ENCODE peak calls at places on chromosomes 12 and 14, in six cellular contexts. B is K562, E is T follicular helper cell, C is endothelial cell of umbilical vein, D is AML-193, J is cerebellar nuclear complex. Z is an unnamed sample.

GRCh38 chr12:130632582-130633174 is 83.4 kb downstream of the RIMBP2 start:
- DNase-seq in B (no peak), E (no peak), C (no peak), D (no peak), J (no peak), Z (no peak)

GRCh38 chr12:31944299-31944698 is 14.9 kb upstream of the RESF1 start:
- DNase-seq in B (no peak), E (no peak), C (no peak), D (no peak), J (no peak), Z (no peak)

GRCh38 chr12:109720152-109720855 is 6.7 kb downstream of the FAM222A start:
- DNase-seq in B (no peak), E (no peak), C (no peak), D (no peak), J (no peak), Z (no peak)

GRCh38 chr14:103472939-103473338 is 49.7 kb downstream of the CKB start:
- DNase-seq in B (no peak), E (no peak), C (no peak), D (no peak), J (no peak), Z (no peak)

GRCh38 chr12:13101854-13102375 is 1.6 kb downstream of the GSG1 start:
- DNase-seq in B (no peak), E (no peak), C (peak), D (peak), J (no peak), Z (peak)

GRCh38 chr14:61188936-61189808 is 92.0 kb downstream of the TMEM30B start:
- DNase-seq in B (peak), E (no peak), C (peak), D (no peak), J (no peak), Z (peak)

GRCh38 chr12:18332173-18332572 is 70.9 kb downstream of the PIK3C2G start:
- DNase-seq in B (no peak), E (no peak), C (no peak), D (no peak), J (no peak), Z (no peak)

GRCh38 chr12:125229878-125230530 is 164.8 kb downstream of the AACS start:
- DNase-seq in B (no peak), E (no peak), C (no peak), D (no peak), J (no peak), Z (no peak)

GRCh38 chr14:101503431-101504095 is 57.7 kb upstream of the DIO3 start:
- DNase-seq in B (no peak), E (no peak), C (no peak), D (no peak), J (no peak), Z (no peak)

GRCh38 chr12:7345232-7345631 is 41.4 kb downstream of the ACSM4 start:
- DNase-seq in B (no peak), E (no peak), C (no peak), D (peak), J (no peak), Z (no peak)

GRCh38 chr14:66638688-66639087 is 130.7 kb downstream of the GPHN start:
- DNase-seq in B (no peak), E (no peak), C (peak), D (no peak), J (no peak), Z (peak)

GRCh38 chr12:32811686-32812392 is 56.1 kb upstream of the YARS2 start:
- DNase-seq in B (no peak), E (no peak), C (no peak), D (no peak), J (no peak), Z (no peak)

GRCh38 chr14:104086661-104087461 is 1.4 kb downstream of the ASPG start:
- DNase-seq in B (no peak), E (no peak), C (no peak), D (no peak), J (no peak), Z (no peak)

GRCh38 chr12:59911516-59911915 is 315.7 kb downstream of the SLC16A7 start:
- DNase-seq in B (no peak), E (no peak), C (no peak), D (no peak), J (no peak), Z (no peak)

GRCh38 chr12:119328111-119328510 is 6.4 kb upstream of the CCDC60 start:
- DNase-seq in B (peak), E (no peak), C (no peak), D (no peak), J (no peak), Z (peak)

GRCh38 chr12:98397323-98398105 is 117.9 kb upstream of the TMPO start:
- DNase-seq in B (peak), E (peak), C (peak), D (peak), J (peak), Z (peak)

GRCh38 chr12:110244829-110245228 is 36.2 kb upstream of the ATP2A2 start:
- DNase-seq in B (no peak), E (no peak), C (no peak), D (no peak), J (no peak), Z (no peak)

GRCh38 chr12:29238822-29239291 is 89.8 kb downstream of the FAR2 start:
- DNase-seq in B (no peak), E (no peak), C (peak), D (no peak), J (no peak), Z (no peak)

GRCh38 chr12:108363565-108363964 is 24.5 kb upstream of the CMKLR1 start:
- DNase-seq in B (no peak), E (no peak), C (no peak), D (no peak), J (no peak), Z (no peak)

GRCh38 chr12:121114019-121114639 is 18.5 kb upstream of the P2RX7 start:
- DNase-seq in B (no peak), E (no peak), C (no peak), D (no peak), J (no peak), Z (no peak)

GRCh38 chr14:21382095-21382494 is 1.7 kb downstream of the SUPT16H start:
- DNase-seq in B (no peak), E (no peak), C (no peak), D (no peak), J (no peak), Z (no peak)

GRCh38 chr12:61282790-61283575 is 977.2 kb upstream of the USP15 start:
- DNase-seq in B (no peak), E (no peak), C (no peak), D (no peak), J (no peak), Z (no peak)

GRCh38 chr14:105393151-105393550 is 5.2 kb upstream of the TEX22 start:
- DNase-seq in B (no peak), E (no peak), C (no peak), D (no peak), J (no peak), Z (no peak)

GRCh38 chr14:52875707-52876106 is 75.1 kb downstream of the FERMT2 start:
- DNase-seq in B (no peak), E (no peak), C (no peak), D (no peak), J (no peak), Z (no peak)

GRCh38 chr14:55699131-55700057 is 119.4 kb downstream of the KTN1 start:
- DNase-seq in B (no peak), E (no peak), C (peak), D (no peak), J (peak), Z (peak)

GRCh38 chr14:49497725-49498348 is 88.3 kb downstream of the RPS29 start:
- DNase-seq in B (peak), E (no peak), C (peak), D (peak), J (no peak), Z (peak)

GRCh38 chr12:63792333-63792732 is 12.6 kb downstream of the RXYLT1 start:
- DNase-seq in B (no peak), E (no peak), C (no peak), D (no peak), J (no peak), Z (no peak)

GRCh38 chr14:103741876-103742275 is 26.3 kb downstream of the ZFYVE21 start:
- DNase-seq in B (no peak), E (no peak), C (no peak), D (no peak), J (no peak), Z (no peak)

GRCh38 chr14:43647302-43647701 is 859.8 kb downstream of the FSCB start:
- DNase-seq in B (no peak), E (no peak), C (no peak), D (no peak), J (no peak), Z (peak)

GRCh38 chr14:63852817-63853730 is at the start of gene SYNE2:
- DNase-seq in B (peak), E (peak), C (peak), D (no peak), J (no peak), Z (peak)

GRCh38 chr12:2244013-2244861 is 191.4 kb downstream of the CACNA1C start:
- DNase-seq in B (no peak), E (no peak), C (no peak), D (no peak), J (no peak), Z (peak)

GRCh38 chr14:32761381-32761968 is 177.2 kb upstream of the NPAS3 start:
- DNase-seq in B (no peak), E (no peak), C (no peak), D (no peak), J (no peak), Z (no peak)

GRCh38 chr14:105989746-105990302 is 463.4 kb downstream of the TMEM121 start:
- DNase-seq in B (no peak), E (no peak), C (no peak), D (no peak), J (no peak), Z (no peak)

GRCh38 chr12:80100566-80100965 is 1.2 kb downstream of the OTOGL start:
- DNase-seq in B (no peak), E (no peak), C (peak), D (no peak), J (no peak), Z (no peak)

GRCh38 chr12:93785262-93786010 is 108.3 kb downstream of the CRADD start:
- DNase-seq in B (peak), E (no peak), C (peak), D (no peak), J (no peak), Z (peak)

GRCh38 chr14:61213116-61213720 is 67.9 kb downstream of the TMEM30B start:
- DNase-seq in B (no peak), E (no peak), C (no peak), D (no peak), J (no peak), Z (no peak)

GRCh38 chr12:30997685-30998440 is 71.3 kb downstream of the TSPAN11 start:
- DNase-seq in B (no peak), E (no peak), C (no peak), D (no peak), J (no peak), Z (no peak)

GRCh38 chr14:92719890-92720323 is 28.5 kb downstream of the LGMN start:
- DNase-seq in B (no peak), E (no peak), C (no peak), D (no peak), J (no peak), Z (no peak)

GRCh38 chr12:56129210-56129691 is 1.2 kb downstream of the ESYT1 start:
- DNase-seq in B (peak), E (peak), C (peak), D (peak), J (no peak), Z (peak)